ENCODE peak calls at places on chromosome 10, in five cellular contexts. X, I, F, P and C are unnamed samples.

GRCh38 chr10:102020938-102021337 is 35.0 kb downstream of the ARMH3 start:
- DNase-seq in X (no peak), I (no peak), F (no peak), P (no peak), C (no peak)

GRCh38 chr10:79230563-79231249 is 116.6 kb upstream of the PPIF start:
- DNase-seq in P (no peak), I (no peak), F (no peak), X (no peak), C (no peak)

GRCh38 chr10:129973674-129974059 is 9.6 kb upstream of the EBF3 start:
- DNase-seq in P (no peak), I (no peak), X (no peak), F (no peak), C (no peak)

GRCh38 chr10:65993451-65993850 is 932.4 kb upstream of the LRRTM3 start:
- DNase-seq in X (no peak), I (no peak), F (no peak), P (no peak), C (no peak)

GRCh38 chr10:60314306-60314940 is 75.3 kb downstream of the ANK3 start:
- DNase-seq in F (no peak), X (no peak), P (no peak), I (no peak), C (no peak)

GRCh38 chr10:133405844-133406527 is 12.0 kb downstream of the MTG1 start:
- DNase-seq in I (no peak), X (peak; percentile 50), F (no peak), P (no peak), C (no peak)

GRCh38 chr10:21517134-21517982 is 8.1 kb downstream of the SKIDA1 start:
- DNase-seq in X (peak; percentile 53), F (no peak), I (peak; percentile 59), P (no peak), C (peak; percentile 66)

GRCh38 chr10:97515260-97515978 is 16.7 kb downstream of the UBTD1 start:
- DNase-seq in X (no peak), F (no peak), P (no peak), I (no peak), C (no peak)

GRCh38 chr10:67306588-67307205 is 380.9 kb downstream of the LRRTM3 start:
- DNase-seq in F (no peak), I (no peak), P (no peak), X (peak; percentile 24), C (no peak)

GRCh38 chr10:27558612-27559020 is 54.5 kb downstream of the RAB18 start:
- DNase-seq in X (peak; percentile 67), F (peak; percentile 24), I (no peak), P (peak; percentile 10), C (no peak)

GRCh38 chr10:37975407-37975991 is 948 bp downstream of the ZNF25 start:
- DNase-seq in I (no peak), P (no peak), X (peak; percentile 24), F (no peak), C (peak; percentile 16)

GRCh38 chr10:124725171-124725631 is 19.0 kb downstream of the FAM53B start:
- DNase-seq in X (peak; percentile 61), I (peak; percentile 30), P (no peak), F (no peak), C (no peak)

GRCh38 chr10:17386616-17387075 is 67.7 kb downstream of the ST8SIA6 start:
- DNase-seq in I (no peak), X (no peak), P (no peak), F (no peak), C (no peak)

GRCh38 chr10:18312385-18313145 is 172.3 kb downstream of the CACNB2 start:
- DNase-seq in X (peak; percentile 34), I (no peak), F (no peak), P (no peak), C (no peak)

GRCh38 chr10:90162464-90162863 is 461.1 kb downstream of the KIF20B start:
- DNase-seq in X (no peak), P (no peak), I (no peak), F (no peak), C (no peak)

GRCh38 chr10:54796876-54797275 is 4.2 kb downstream of the PCDH15 start:
- DNase-seq in F (no peak), X (no peak), I (no peak), P (no peak), C (no peak)

GRCh38 chr10:112821663-112822062 is 128.4 kb upstream of the TCF7L2 start:
- DNase-seq in I (no peak), F (no peak), X (no peak), P (no peak), C (no peak)

GRCh38 chr10:35916791-35917190 is 274.7 kb upstream of the FZD8 start:
- DNase-seq in I (no peak), P (no peak), F (no peak), X (no peak), C (no peak)

GRCh38 chr10:43607199-43607573 is 948 bp downstream of the ZNF485 start:
- DNase-seq in P (no peak), I (no peak), X (no peak), F (no peak), C (no peak)

GRCh38 chr10:78687616-78688015 is 381.1 kb upstream of the ZMIZ1 start:
- DNase-seq in P (no peak), I (no peak), F (no peak), X (no peak), C (no peak)

GRCh38 chr10:86035791-86036543 is 330.6 kb downstream of the GRID1 start:
- DNase-seq in P (no peak), I (no peak), F (no peak), X (no peak), C (no peak)

GRCh38 chr10:55631071-55631654 is 729.9 kb downstream of the ZWINT start:
- DNase-seq in P (no peak), X (no peak), F (no peak), I (peak; percentile 38), C (no peak)

GRCh38 chr10:89502556-89502955 is 32.8 kb downstream of the SLC16A12 start:
- DNase-seq in P (no peak), F (no peak), I (no peak), X (no peak), C (no peak)

GRCh38 chr10:30784896-30785605 is 155.5 kb upstream of the LYZL2 start:
- DNase-seq in X (peak; percentile 56), I (peak; percentile 76), F (peak; percentile 64), P (no peak), C (peak; percentile 51)

GRCh38 chr10:71789871-71790270 is 16.6 kb upstream of the VSIR start:
- DNase-seq in X (no peak), P (no peak), F (no peak), I (peak; percentile 34), C (no peak)

GRCh38 chr10:23886355-23886754 is 322.6 kb upstream of the KIAA1217 start:
- DNase-seq in F (no peak), X (peak; percentile 13), I (no peak), P (no peak), C (no peak)
- TF ChIP-seq CTCF in F (no peak), X (no peak), I (no peak), P (no peak), C (no peak)

DNA sequence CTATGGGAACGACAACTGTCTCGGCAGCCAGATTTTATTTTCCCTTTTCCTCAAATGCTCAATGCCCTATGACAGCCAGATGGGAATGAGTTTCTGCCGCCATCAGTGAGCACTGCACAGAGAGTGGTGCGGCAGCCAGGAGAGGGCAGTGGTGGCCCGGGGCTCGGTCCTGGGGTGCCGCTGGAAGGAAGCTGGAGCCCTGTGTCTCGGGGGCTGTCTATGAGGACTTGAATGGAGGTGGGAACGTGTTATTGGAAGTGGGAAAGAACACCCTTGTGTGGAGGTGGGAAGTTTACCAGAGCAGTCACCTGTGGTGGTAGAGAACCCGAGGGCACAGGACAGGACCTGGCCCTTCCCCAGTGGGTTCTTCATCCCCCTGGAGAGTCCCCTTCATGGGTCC is 35.8 kb downstream of the JAKMIP3 start:
- DNase-seq in I (peak; percentile 15), P (no peak), X (no peak), F (no peak), C (no peak)
- TF ChIP-seq CTCF in I (no peak), P (peak; percentile 12), X (no peak), F (no peak), C (peak; percentile 23)

GRCh38 chr10:23294638-23295247 is 49.9 kb downstream of the C10orf67 start:
- DNase-seq in F (no peak), P (no peak), I (no peak), X (no peak), C (no peak)
- TF ChIP-seq CTCF in F (no peak), P (peak; percentile 21), I (no peak), X (peak; percentile 9), C (peak; percentile 40)

GRCh38 chr10:80945267-80945880 is 407.7 kb downstream of the SH2D4B start:
- DNase-seq in X (peak; percentile 61), I (no peak), P (no peak), F (no peak), C (no peak)
- TF ChIP-seq CTCF in X (peak; percentile 89), I (no peak), P (peak; percentile 78), F (peak; percentile 38), C (peak; percentile 84)

GRCh38 chr10:115125505-115125904 is 32.3 kb downstream of the ATRNL1 start:
- DNase-seq in P (no peak), X (peak; percentile 32), I (no peak), F (no peak), C (no peak)

DNA sequence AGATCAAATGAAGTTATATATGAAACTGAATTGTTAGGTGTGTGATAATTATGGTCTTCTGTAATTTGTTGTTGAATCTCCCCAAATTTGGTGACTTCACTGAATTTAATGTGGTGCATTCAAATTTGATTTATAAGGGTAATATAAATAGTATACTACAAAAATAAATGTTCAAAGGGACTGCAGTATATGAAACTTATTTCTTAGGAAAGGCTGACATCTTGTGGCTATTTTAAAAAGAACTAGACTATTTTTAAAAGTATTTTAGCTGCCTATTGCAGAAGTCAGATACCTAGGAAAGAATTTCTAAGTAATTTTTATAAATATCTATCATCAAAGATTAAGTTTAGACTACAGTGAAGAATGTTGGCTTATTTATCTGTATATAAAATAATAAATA is 36.6 kb downstream of the ATRNL1 start:
- DNase-seq in F (no peak), X (peak; percentile 28), I (no peak), P (no peak), C (peak; percentile 11)
- TF ChIP-seq CTCF in F (no peak), X (peak; percentile 6), I (no peak), P (no peak), C (peak; percentile 8)

DNA sequence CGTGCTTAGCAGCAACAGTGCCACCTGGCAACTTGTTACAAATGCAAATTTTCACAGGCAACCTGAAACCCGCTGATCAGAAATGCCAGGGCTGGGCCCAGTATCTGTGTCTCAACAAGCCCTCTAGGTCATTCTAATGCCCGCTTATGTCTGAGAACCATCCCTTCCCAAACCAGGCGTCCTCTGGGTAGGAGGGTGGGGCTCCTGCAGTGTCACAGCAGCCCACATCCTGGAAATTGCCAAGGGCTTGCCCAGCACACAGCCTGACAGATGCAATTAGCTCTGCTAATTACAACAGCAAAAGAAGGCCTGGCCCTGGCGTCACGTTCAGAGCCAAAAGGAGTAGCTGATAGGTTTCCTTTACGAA is 15.9 kb downstream of the ITPRIP start:
- DNase-seq in I (peak; percentile 63), X (peak; percentile 38), F (peak; percentile 79), P (no peak), C (no peak)
- TF ChIP-seq CTCF in I (no peak), X (no peak), F (no peak), P (no peak), C (no peak)